ENCODE peak calls at places on chromosome 2, in ten cellular contexts. E is frontal cortex; V is stimulated activated CD8-positive, alpha-beta memory T cell treated with anti-CD3 and anti-CD28 coated beads, Interleukin-15, amount 100 ng/mL, for 1 hour; Y is immature natural killer cell; U is iPS-NIHi11; F is mammary epithelial cell; N is hippocampal formation; H is progenitor cell of endocrine pancreas; L is skeletal muscle cell; W is NCI-H345. I is an unnamed sample.

GRCh38 chr2:50065845-50066244 is 911.5 kb upstream of the FSHR start:
- DNase-seq in Y (no peak), N (no peak), H (no peak), W (no peak), U (no peak), E (no peak), L (no peak), F (no peak), V (no peak), I (no peak)

GRCh38 chr2:83901322-83901721 is 557.8 kb downstream of the SUCLG1 start:
- DNase-seq in W (no peak), V (no peak), N (no peak), U (no peak), F (no peak), H (no peak), E (no peak), L (no peak), Y (no peak), I (no peak)

GRCh38 chr2:195509551-195509950 is 147.5 kb upstream of the SLC39A10 start:
- DNase-seq in H (no peak), Y (no peak), W (no peak), L (no peak), E (no peak), N (no peak), U (no peak), F (no peak), V (no peak), I (no peak)

GRCh38 chr2:119523959-119524694 is at the start of gene SCTR:
- DNase-seq in U (peak; percentile 69), E (no peak), Y (no peak), L (no peak), W (peak; percentile 22), H (peak; percentile 37), F (no peak), V (no peak), N (no peak), I (no peak)

GRCh38 chr2:236176951-236177350 is 8.8 kb upstream of the GBX2 start:
- DNase-seq in U (no peak), Y (no peak), L (no peak), N (no peak), W (no peak), H (no peak), V (no peak), E (peak; percentile 19), F (no peak), I (no peak)

GRCh38 chr2:181036848-181037603 is 56.6 kb downstream of the UBE2E3 start:
- DNase-seq in N (no peak), L (peak; percentile 49), E (no peak), Y (no peak), W (no peak), V (no peak), H (no peak), U (no peak), F (peak; percentile 74), I (peak; percentile 58)

GRCh38 chr2:74525717-74526648 is at the start of gene DQX1:
- DNase-seq in N (no peak), L (no peak), E (no peak), V (no peak), U (peak; percentile 50), Y (no peak), H (no peak), F (peak; percentile 89), W (peak; percentile 11), I (no peak)

GRCh38 chr2:30180230-30180629 is 33.4 kb downstream of the YPEL5 start:
- DNase-seq in L (no peak), U (no peak), E (no peak), H (no peak), F (no peak), V (no peak), Y (no peak), W (no peak), N (no peak), I (no peak)

GRCh38 chr2:99858951-99859596 is 283.3 kb downstream of the AFF3 start:
- DNase-seq in Y (no peak), L (no peak), U (no peak), H (no peak), W (no peak), F (no peak), N (no peak), E (no peak), V (no peak), I (peak; percentile 88)

GRCh38 chr2:80126596-80127189 is 177.9 kb downstream of the LRRTM1 start:
- DNase-seq in E (no peak), Y (no peak), U (no peak), N (peak; percentile 55), L (peak; percentile 41), V (no peak), W (no peak), H (no peak), F (no peak), I (no peak)

GRCh38 chr2:192099742-192100141 is 95.0 kb downstream of the TMEFF2 start:
- DNase-seq in Y (no peak), L (no peak), N (no peak), U (no peak), E (no peak), V (no peak), W (no peak), H (no peak), F (no peak), I (no peak)

GRCh38 chr2:227870710-227871374 is 589 bp upstream of the DAW1 start:
- DNase-seq in Y (no peak), H (no peak), E (no peak), U (no peak), W (no peak), F (no peak), L (no peak), N (no peak), V (no peak), I (peak; percentile 92)

GRCh38 chr2:84880645-84881521 is at the start of gene TRABD2A:
- DNase-seq in U (peak; percentile 72), W (peak; percentile 31), H (no peak), Y (no peak), E (no peak), F (peak; percentile 21), V (no peak), N (no peak), L (no peak), I (peak; percentile 39)

GRCh38 chr2:190896477-190896876 is 15.9 kb downstream of the GLS start:
- DNase-seq in U (no peak), V (no peak), E (no peak), H (no peak), F (no peak), L (no peak), N (no peak), W (no peak), Y (no peak), I (no peak)

GRCh38 chr2:55159037-55159651 is 72.9 kb downstream of the CLHC1 start:
- DNase-seq in L (peak; percentile 56), E (no peak), H (no peak), V (no peak), N (no peak), U (no peak), W (no peak), F (no peak), Y (no peak), I (no peak)

GRCh38 chr2:55155764-55156221 is 76.3 kb downstream of the CLHC1 start:
- DNase-seq in E (no peak), U (no peak), L (no peak), F (no peak), V (no peak), H (no peak), W (no peak), N (no peak), Y (no peak), I (no peak)

GRCh38 chr2:138874251-138874650 is 94.1 kb upstream of the NXPH2 start:
- DNase-seq in V (no peak), U (no peak), F (no peak), Y (no peak), W (no peak), N (no peak), H (no peak), E (no peak), L (no peak), I (no peak)